ENCODE peak calls at places on chromosomes 12 and 14, in four cellular contexts. One of them, this sample, is unnamed.

GRCh38 chr14:56417173-56417572 is 162.4 kb upstream of the TMEM260 start:
- DNase-seq in CD4-positive, alpha-beta memory T cell: no peak
- DNase-seq in BE2C: no peak
- DNase-seq in heart right ventricle: no peak
- DNase-seq in this sample: no peak

GRCh38 chr12:131869871-131870418 is 24.5 kb upstream of the ULK1 start:
- DNase-seq in CD4-positive, alpha-beta memory T cell: no peak
- DNase-seq in BE2C: no peak
- DNase-seq in heart right ventricle: no peak
- DNase-seq in this sample: no peak

GRCh38 chr14:21680072-21680471 is 6.5 kb upstream of the OR4E1 start:
- DNase-seq in CD4-positive, alpha-beta memory T cell: no peak
- DNase-seq in BE2C: no peak
- DNase-seq in heart right ventricle: no peak
- DNase-seq in this sample: no peak

GRCh38 chr14:61285364-61285763 is 4.2 kb upstream of the TMEM30B start:
- DNase-seq in CD4-positive, alpha-beta memory T cell: no peak
- DNase-seq in BE2C: no peak
- DNase-seq in heart right ventricle: no peak
- DNase-seq in this sample: no peak

GRCh38 chr14:61523751-61524150 is 171.6 kb upstream of the HIF1A start:
- DNase-seq in CD4-positive, alpha-beta memory T cell: no peak
- DNase-seq in BE2C: no peak
- DNase-seq in heart right ventricle: no peak
- DNase-seq in this sample: no peak

GRCh38 chr12:56437430-56438176 is 11.6 kb downstream of the TIMELESS start:
- DNase-seq in CD4-positive, alpha-beta memory T cell: no peak
- DNase-seq in BE2C: no peak
- DNase-seq in heart right ventricle: no peak
- DNase-seq in this sample: no peak

GRCh38 chr14:39107624-39108023 is 4.6 kb upstream of the SEC23A start:
- DNase-seq in CD4-positive, alpha-beta memory T cell: peak; percentile 30
- DNase-seq in BE2C: no peak
- DNase-seq in heart right ventricle: no peak
- DNase-seq in this sample: no peak

GRCh38 chr12:130192667-130193345 is 30.5 kb downstream of the FZD10 start:
- DNase-seq in CD4-positive, alpha-beta memory T cell: no peak
- DNase-seq in BE2C: no peak
- DNase-seq in heart right ventricle: no peak
- DNase-seq in this sample: no peak

GRCh38 chr12:15131462-15131861 is 89.8 kb downstream of the RERG start:
- DNase-seq in CD4-positive, alpha-beta memory T cell: no peak
- DNase-seq in BE2C: no peak
- DNase-seq in heart right ventricle: no peak
- DNase-seq in this sample: no peak

GRCh38 chr12:88951860-88952483 is 371.7 kb upstream of the KITLG start:
- DNase-seq in CD4-positive, alpha-beta memory T cell: no peak
- DNase-seq in BE2C: no peak
- DNase-seq in heart right ventricle: no peak
- DNase-seq in this sample: no peak

GRCh38 chr12:121753844-121754264 is 39.6 kb downstream of the RHOF start:
- DNase-seq in CD4-positive, alpha-beta memory T cell: no peak
- DNase-seq in BE2C: no peak
- DNase-seq in heart right ventricle: peak; percentile 64
- DNase-seq in this sample: peak; percentile 73

GRCh38 chr14:89013098-89013504 is 188.7 kb downstream of the TTC8 start:
- DNase-seq in CD4-positive, alpha-beta memory T cell: no peak
- DNase-seq in BE2C: peak; percentile 75
- DNase-seq in heart right ventricle: no peak
- DNase-seq in this sample: peak; percentile 38

GRCh38 chr14:105155071-105155651 is 13.4 kb downstream of the JAG2 start:
- DNase-seq in CD4-positive, alpha-beta memory T cell: no peak
- DNase-seq in BE2C: no peak
- DNase-seq in heart right ventricle: no peak
- DNase-seq in this sample: no peak

GRCh38 chr12:58703911-58704310 is 216.4 kb downstream of the LRIG3 start:
- DNase-seq in CD4-positive, alpha-beta memory T cell: no peak
- DNase-seq in BE2C: no peak
- DNase-seq in heart right ventricle: no peak
- DNase-seq in this sample: no peak

GRCh38 chr14:81434230-81434629 is 34.1 kb upstream of the STON2 start:
- DNase-seq in CD4-positive, alpha-beta memory T cell: no peak
- DNase-seq in BE2C: no peak
- DNase-seq in heart right ventricle: no peak
- DNase-seq in this sample: no peak

GRCh38 chr14:101897326-101897725 is 67.0 kb upstream of the DYNC1H1 start:
- DNase-seq in CD4-positive, alpha-beta memory T cell: no peak
- DNase-seq in BE2C: no peak
- DNase-seq in heart right ventricle: no peak
- DNase-seq in this sample: no peak

GRCh38 chr12:119512772-119513497 is 80.6 kb upstream of the TMEM233 start:
- DNase-seq in CD4-positive, alpha-beta memory T cell: no peak
- DNase-seq in BE2C: no peak
- DNase-seq in heart right ventricle: peak; percentile 15
- DNase-seq in this sample: no peak

GRCh38 chr12:109625131-109625559 is 51.6 kb downstream of the MVK start:
- DNase-seq in CD4-positive, alpha-beta memory T cell: no peak
- DNase-seq in BE2C: peak; percentile 67
- DNase-seq in heart right ventricle: peak; percentile 40
- DNase-seq in this sample: no peak

GRCh38 chr14:99839696-99840095 is 46.5 kb downstream of the EML1 start:
- DNase-seq in CD4-positive, alpha-beta memory T cell: no peak
- DNase-seq in BE2C: no peak
- DNase-seq in heart right ventricle: no peak
- DNase-seq in this sample: no peak

GRCh38 chr12:28870839-28871440 is 278.1 kb upstream of the FAR2 start:
- DNase-seq in CD4-positive, alpha-beta memory T cell: no peak
- DNase-seq in BE2C: no peak
- DNase-seq in heart right ventricle: no peak
- DNase-seq in this sample: no peak

GRCh38 chr12:43309845-43310405 is 242.1 kb downstream of the ADAMTS20 start:
- DNase-seq in CD4-positive, alpha-beta memory T cell: no peak
- DNase-seq in BE2C: no peak
- DNase-seq in heart right ventricle: no peak
- DNase-seq in this sample: no peak

GRCh38 chr14:57405562-57405961 is 15.2 kb downstream of the NAA30 start:
- DNase-seq in CD4-positive, alpha-beta memory T cell: no peak
- DNase-seq in BE2C: no peak
- DNase-seq in heart right ventricle: no peak
- DNase-seq in this sample: no peak

GRCh38 chr12:92398565-92399309 is 253.1 kb upstream of the BTG1 start:
- DNase-seq in CD4-positive, alpha-beta memory T cell: peak; percentile 82
- DNase-seq in BE2C: no peak
- DNase-seq in heart right ventricle: no peak
- DNase-seq in this sample: no peak

DNA sequence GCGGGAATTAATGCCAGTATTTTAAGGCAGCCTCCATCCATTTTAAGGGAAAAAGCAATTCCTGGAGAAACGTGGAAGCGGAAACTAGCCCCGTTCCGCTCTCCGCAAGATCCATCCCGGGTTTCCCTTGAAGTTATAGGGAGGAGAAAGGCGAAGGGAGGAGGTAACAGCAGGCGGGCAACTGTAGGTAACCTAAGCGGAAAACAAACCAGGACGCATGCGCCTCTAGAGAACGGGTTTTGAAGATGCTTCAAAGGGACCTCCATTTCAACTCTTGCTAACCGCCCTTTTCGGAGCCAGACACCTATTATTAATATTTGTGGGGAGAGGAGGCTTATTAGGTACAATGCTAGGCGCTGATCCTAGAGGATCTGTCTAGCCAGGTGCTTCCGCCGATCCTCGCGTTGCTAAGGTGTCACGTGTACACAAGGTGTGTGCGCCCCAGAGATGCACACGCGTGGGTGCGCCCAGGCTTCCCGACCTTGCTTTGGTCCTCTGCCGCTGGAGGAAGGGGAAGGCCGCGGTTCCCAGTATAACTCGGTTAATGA is 6.2 kb downstream of the TBX5 start:
- DNase-seq in CD4-positive, alpha-beta memory T cell: no peak
- DNase-seq in BE2C: no peak
- DNase-seq in heart right ventricle: no peak
- DNase-seq in this sample: no peak
- H3K27me3 ChIP-seq in CD4-positive, alpha-beta memory T cell: peaks cover 55% of the 10 kb centered on the region
- H3K27me3 ChIP-seq in BE2C: peaks cover 100% of the 10 kb centered on the region
- H3K27me3 ChIP-seq in heart right ventricle: peaks cover 71% of the 10 kb centered on the region
- H3K27me3 ChIP-seq in this sample: peaks cover 17% of the 10 kb centered on the region

GRCh38 chr14:41393512-41393911 is 213.2 kb upstream of the LRFN5 start:
- DNase-seq in CD4-positive, alpha-beta memory T cell: no peak
- DNase-seq in BE2C: no peak
- DNase-seq in heart right ventricle: no peak
- DNase-seq in this sample: no peak

GRCh38 chr14:41385787-41386186 is 220.9 kb upstream of the LRFN5 start:
- DNase-seq in CD4-positive, alpha-beta memory T cell: no peak
- DNase-seq in BE2C: no peak
- DNase-seq in heart right ventricle: no peak
- DNase-seq in this sample: no peak

DNA sequence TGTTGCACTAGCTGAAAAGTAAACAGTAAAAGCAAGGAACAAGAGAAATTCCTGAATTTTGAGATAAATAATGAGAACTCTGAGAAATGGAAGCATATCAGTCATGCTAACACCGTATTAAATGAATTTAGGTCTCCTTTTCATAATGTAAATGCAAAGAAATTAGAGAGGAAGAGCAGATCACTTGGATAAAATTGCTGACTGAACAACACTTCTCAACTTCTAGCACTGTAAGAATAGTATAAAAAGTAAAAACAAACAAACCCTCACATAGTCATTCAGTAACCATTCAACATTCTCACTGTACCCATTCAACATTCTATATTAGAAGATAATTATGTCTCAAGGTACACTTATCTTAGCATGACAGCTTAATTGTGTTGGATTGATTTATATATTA is 217.3 kb upstream of the LRFN5 start:
- DNase-seq in CD4-positive, alpha-beta memory T cell: no peak
- DNase-seq in BE2C: no peak
- DNase-seq in heart right ventricle: no peak
- DNase-seq in this sample: no peak
- H3K9me3 ChIP-seq in CD4-positive, alpha-beta memory T cell: no peaks in the 10 kb centered on the region
- H3K9me3 ChIP-seq in BE2C: no peaks in the 10 kb centered on the region
- H3K9me3 ChIP-seq in heart right ventricle: no peaks in the 10 kb centered on the region
- H3K9me3 ChIP-seq in this sample: peaks cover 1% of the 10 kb centered on the region

GRCh38 chr14:90489916-90490726 is 93.3 kb downstream of the CALM1 start:
- DNase-seq in CD4-positive, alpha-beta memory T cell: no peak
- DNase-seq in BE2C: no peak
- DNase-seq in heart right ventricle: no peak
- DNase-seq in this sample: no peak

GRCh38 chr14:90488256-90488655 is 91.4 kb downstream of the CALM1 start:
- DNase-seq in CD4-positive, alpha-beta memory T cell: no peak
- DNase-seq in BE2C: no peak
- DNase-seq in heart right ventricle: no peak
- DNase-seq in this sample: no peak

GRCh38 chr14:90487031-90487430 is 90.2 kb downstream of the CALM1 start:
- DNase-seq in CD4-positive, alpha-beta memory T cell: no peak
- DNase-seq in BE2C: peak; percentile 82
- DNase-seq in heart right ventricle: peak; percentile 51
- DNase-seq in this sample: no peak

GRCh38 chr14:90489306-90489705 is 92.5 kb downstream of the CALM1 start:
- DNase-seq in CD4-positive, alpha-beta memory T cell: no peak
- DNase-seq in BE2C: no peak
- DNase-seq in heart right ventricle: no peak
- DNase-seq in this sample: no peak

GRCh38 chr14:90487462-90487861 is 90.6 kb downstream of the CALM1 start:
- DNase-seq in CD4-positive, alpha-beta memory T cell: no peak
- DNase-seq in BE2C: no peak
- DNase-seq in heart right ventricle: no peak
- DNase-seq in this sample: no peak
- H3K27me3 ChIP-seq in CD4-positive, alpha-beta memory T cell: no peaks in the 10 kb centered on the region
- H3K27me3 ChIP-seq in BE2C: no peaks in the 10 kb centered on the region
- H3K27me3 ChIP-seq in heart right ventricle: no peaks in the 10 kb centered on the region
- H3K27me3 ChIP-seq in this sample: no peaks in the 10 kb centered on the region

DNA sequence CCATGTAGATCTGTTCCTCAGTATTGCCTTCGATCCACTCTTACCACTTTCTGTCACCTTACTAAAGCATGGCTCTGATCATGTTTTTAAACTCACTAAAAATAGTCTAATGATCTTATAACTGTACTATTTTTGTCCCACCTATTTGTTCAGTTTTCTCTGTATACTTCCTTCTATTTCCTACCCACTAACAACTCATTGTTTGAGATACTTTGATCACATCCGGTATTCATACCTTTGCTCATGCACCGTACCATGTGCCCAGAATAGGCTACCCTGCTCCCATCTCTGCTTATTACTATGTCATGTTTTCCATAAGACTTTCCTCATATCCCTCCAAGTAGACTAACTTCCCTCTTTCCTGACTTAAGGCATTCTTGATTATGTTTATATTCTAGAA is 128.6 kb downstream of the MED13L start:
- DNase-seq in CD4-positive, alpha-beta memory T cell: no peak
- DNase-seq in BE2C: no peak
- DNase-seq in heart right ventricle: no peak
- DNase-seq in this sample: no peak
- H3K9me3 ChIP-seq in CD4-positive, alpha-beta memory T cell: no peaks in the 10 kb centered on the region
- H3K9me3 ChIP-seq in BE2C: no peaks in the 10 kb centered on the region
- H3K9me3 ChIP-seq in heart right ventricle: no peaks in the 10 kb centered on the region
- H3K9me3 ChIP-seq in this sample: no peaks in the 10 kb centered on the region

DNA sequence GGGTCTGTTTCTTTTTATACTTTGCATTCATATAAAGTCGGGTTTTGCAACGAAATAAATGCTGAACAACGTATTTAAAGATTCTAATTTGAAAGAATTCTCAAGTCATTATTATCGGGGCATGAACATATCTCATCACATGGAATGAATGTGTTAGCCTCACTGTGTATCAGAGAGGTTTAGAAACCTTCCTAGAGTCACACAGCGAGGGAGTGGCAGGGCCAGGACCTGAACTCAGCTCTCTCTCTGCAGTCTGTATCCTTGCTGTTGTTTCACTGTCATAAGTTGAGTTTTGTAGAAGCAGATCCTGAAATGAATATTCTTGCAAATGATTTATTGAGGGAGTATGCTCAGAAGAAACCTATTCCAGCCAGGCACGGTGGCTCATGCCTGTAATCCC is 209.2 kb upstream of the NOS1 start:
- DNase-seq in CD4-positive, alpha-beta memory T cell: no peak
- DNase-seq in BE2C: no peak
- DNase-seq in heart right ventricle: no peak
- DNase-seq in this sample: no peak
- H3K27me3 ChIP-seq in CD4-positive, alpha-beta memory T cell: no peaks in the 10 kb centered on the region
- H3K27me3 ChIP-seq in BE2C: peaks cover 2% of the 10 kb centered on the region
- H3K27me3 ChIP-seq in heart right ventricle: peaks cover 26% of the 10 kb centered on the region
- H3K27me3 ChIP-seq in this sample: no peaks in the 10 kb centered on the region

This sample was measured in lung.